ENCODE peak calls at places on chromosome 9, in five cellular contexts. C, R, W, L and O are unnamed samples. For H4K20me1, the result is how much of the 10 kb centered on the place peaks cover.

GRCh38 chr9:116998305-116998704 is 311.2 kb downstream of the TRIM32 start:
- DNase-seq in C (peak), R (peak), W (peak), L (peak), O (peak)

GRCh38 chr9:110337727-110338522 is at the start of gene TXNDC8:
- DNase-seq in C (peak), R (peak), W (no peak), L (no peak), O (no peak)

GRCh38 chr9:109969559-109970237 is 189.7 kb downstream of the PALM2AKAP2 start:
- DNase-seq in C (no peak), R (no peak), W (no peak), L (no peak), O (no peak)

GRCh38 chr9:6931913-6932312 is 174.1 kb downstream of the KDM4C start:
- DNase-seq in C (peak), R (peak), W (no peak), L (peak), O (no peak)

GRCh38 chr9:119185298-119185697 is 183.9 kb downstream of the BRINP1 start:
- DNase-seq in C (no peak), R (no peak), W (no peak), L (no peak), O (no peak)

GRCh38 chr9:3887798-3888495 is 362.1 kb upstream of the RFX3 start:
- DNase-seq in C (no peak), R (peak), W (no peak), L (no peak), O (no peak)

GRCh38 chr9:71383308-71383707 is 261.9 kb upstream of the TRPM3 start:
- DNase-seq in C (no peak), R (no peak), W (peak), L (no peak), O (no peak)

GRCh38 chr9:119963258-119963797 is 594.1 kb upstream of the BRINP1 start:
- DNase-seq in C (peak), R (peak), W (peak), L (peak), O (no peak)

GRCh38 chr9:100186356-100186755 is 87.3 kb downstream of the INVS start:
- DNase-seq in C (no peak), R (no peak), W (no peak), L (no peak), O (no peak)

GRCh38 chr9:10705383-10705782 is 92.6 kb upstream of the PTPRD start:
- DNase-seq in C (no peak), R (no peak), W (no peak), L (no peak), O (no peak)

GRCh38 chr9:69319324-69320040 is 5.5 kb upstream of the ENTREP1 start:
- DNase-seq in C (no peak), R (no peak), W (peak), L (no peak), O (no peak)

GRCh38 chr9:127123239-127123935 is 952 bp upstream of the ANGPTL2 start:
- DNase-seq in C (no peak), R (no peak), W (no peak), L (no peak), O (no peak)

GRCh38 chr9:19934301-19934868 is 145.5 kb upstream of the SLC24A2 start:
- DNase-seq in C (peak), R (peak), W (peak), L (peak), O (no peak)

GRCh38 chr9:100428871-100429654 is 2.1 kb downstream of the MSANTD3 start:
- DNase-seq in C (peak), R (peak), W (no peak), L (peak), O (no peak)

GRCh38 chr9:38713426-38713825 is 6.5 kb downstream of the FAM240B start:
- DNase-seq in C (peak), R (peak), W (no peak), L (peak), O (no peak)

GRCh38 chr9:89675403-89675771 is 70.6 kb downstream of the GADD45G start:
- DNase-seq in C (no peak), R (no peak), W (no peak), L (no peak), O (no peak)

GRCh38 chr9:123615381-123615780 is 259.4 kb downstream of the CRB2 start:
- DNase-seq in C (no peak), R (no peak), W (no peak), L (no peak), O (no peak)

GRCh38 chr9:124450241-124450924 is at the start of gene ADGRD2:
- DNase-seq in C (peak), R (peak), W (peak), L (peak), O (no peak)

GRCh38 chr9:123074627-123075026 is 41.2 kb downstream of the GPR21 start:
- DNase-seq in C (no peak), R (no peak), W (no peak), L (no peak), O (no peak)

GRCh38 chr9:100066539-100066938 is 32.3 kb downstream of the ERP44 start:
- DNase-seq in C (no peak), R (no peak), W (no peak), L (peak), O (peak)

DNA sequence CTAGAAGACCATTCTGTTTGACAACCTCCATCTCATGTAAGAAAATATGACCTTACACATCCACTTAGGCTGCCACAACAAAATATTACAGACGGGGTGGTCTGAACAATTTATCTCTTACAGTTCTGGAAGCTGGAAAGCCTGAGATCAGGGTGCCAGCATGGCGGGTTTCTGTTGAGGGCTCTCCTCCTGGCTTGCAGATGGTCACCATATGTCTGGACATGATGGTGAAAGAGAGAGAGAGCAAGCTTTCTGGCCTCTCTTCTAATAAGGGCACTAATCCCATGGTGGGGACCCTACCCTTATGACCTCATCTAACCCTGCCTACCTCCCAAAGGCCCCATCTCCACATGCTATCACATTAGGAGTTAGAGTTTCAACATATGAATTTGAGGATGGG is 66.0 kb downstream of the AMBP start:
- DNase-seq in C (no peak), R (no peak), W (no peak), L (no peak), O (no peak)
- H2AFZ ChIP-seq in C (no peak), R (no peak), W (no peak), L (no peak), O (no peak)

GRCh38 chr9:111986035-111986556 is 89.5 kb downstream of the UGCG start:
- DNase-seq in C (peak), R (peak), W (no peak), L (no peak), O (no peak)

GRCh38 chr9:111985315-111985714 is 88.7 kb downstream of the UGCG start:
- DNase-seq in C (no peak), R (no peak), W (no peak), L (no peak), O (no peak)

GRCh38 chr9:111983484-111983908 is 86.9 kb downstream of the UGCG start:
- DNase-seq in C (no peak), R (no peak), W (no peak), L (no peak), O (no peak)

GRCh38 chr9:111980398-111980797 is 83.8 kb downstream of the UGCG start:
- DNase-seq in C (no peak), R (no peak), W (no peak), L (no peak), O (no peak)

DNA sequence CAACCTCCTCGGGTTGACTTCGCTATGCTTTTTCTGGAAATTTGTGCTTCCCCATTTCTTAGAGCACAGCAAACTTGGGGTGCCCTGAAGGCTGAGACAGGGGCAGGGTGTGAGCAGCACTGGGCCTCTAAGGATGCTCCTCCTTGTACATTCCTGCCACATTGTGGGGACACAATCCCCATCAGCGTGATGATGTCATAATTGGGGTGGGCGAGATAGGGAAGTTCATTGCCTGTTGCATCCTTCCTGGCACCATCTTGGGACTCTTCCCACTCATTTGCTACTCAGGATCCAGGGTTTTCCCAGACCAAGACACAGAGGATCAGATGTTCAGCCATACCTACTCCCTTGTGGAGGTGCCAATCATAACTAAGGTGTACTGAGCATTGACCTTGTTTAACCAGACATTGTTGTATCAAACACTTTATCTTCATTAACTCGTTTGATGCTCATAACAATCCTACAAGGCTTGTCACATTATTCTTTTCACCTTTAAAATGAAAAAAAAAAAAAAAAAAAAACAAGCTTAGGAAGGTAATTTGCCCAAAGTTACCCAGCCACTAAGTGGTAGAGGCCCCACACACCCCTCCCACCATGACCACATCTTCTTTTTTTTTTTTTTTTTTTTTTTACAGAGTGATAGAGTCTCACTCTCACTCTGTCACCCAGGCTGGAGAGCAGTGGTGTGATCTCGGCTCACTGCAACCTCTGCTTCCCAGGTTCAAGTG is 87.6 kb downstream of the UGCG start:
- DNase-seq in C (no peak), R (no peak), W (no peak), L (no peak), O (no peak)
- H3K4me3 ChIP-seq in C (no peak), R (no peak), W (no peak), L (no peak), O (no peak)

DNA sequence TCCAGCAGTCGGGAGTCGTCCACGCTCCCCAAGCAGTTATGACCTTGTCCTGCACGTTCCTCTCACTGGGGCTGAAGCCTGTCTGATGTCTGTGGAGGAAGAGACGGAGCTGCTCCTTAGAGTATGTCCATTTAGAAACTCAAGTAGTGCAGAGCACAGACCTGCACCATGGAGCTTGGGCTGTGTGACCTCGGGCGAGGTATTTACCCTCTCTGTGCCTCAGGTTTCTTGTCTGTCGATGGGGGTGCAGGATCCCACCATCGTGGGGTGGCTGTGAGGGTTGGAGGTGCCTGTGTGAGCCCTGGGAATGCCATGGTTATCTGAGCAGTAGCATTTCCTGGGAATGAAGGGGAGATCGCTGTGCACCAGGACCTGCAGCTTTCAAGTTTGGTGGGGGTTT is 14.2 kb downstream of the TRAF2 start:
- DNase-seq in C (no peak), R (no peak), W (no peak), L (no peak), O (no peak)
- H4K20me1 ChIP-seq in C (under half), R (under half), W (under half), L (under half), O (half or more)

GRCh38 chr9:73176450-73176875 is 24.8 kb downstream of the ANXA1 start:
- DNase-seq in C (peak), R (peak), W (no peak), L (no peak), O (no peak)
- H2AFZ ChIP-seq in C (peak), R (no peak), W (no peak), L (no peak), O (no peak)

GRCh38 chr9:128190013-128190412 is 1.4 kb downstream of the CIZ1 start:
- DNase-seq in C (no peak), R (no peak), W (no peak), L (no peak), O (no peak)
- H3K4me3 ChIP-seq in C (no peak), R (peak), W (peak), L (no peak), O (peak)

GRCh38 chr9:93459432-93459847 is 6.1 kb upstream of the FAM120AOS start:
- DNase-seq in C (no peak), R (no peak), W (no peak), L (no peak), O (peak)

GRCh38 chr9:93460689-93461413 is 7.5 kb upstream of the FAM120AOS start:
- DNase-seq in C (no peak), R (no peak), W (no peak), L (no peak), O (peak)

GRCh38 chr9:93463638-93464248 is 10.4 kb upstream of the FAM120AOS start:
- DNase-seq in C (no peak), R (no peak), W (no peak), L (no peak), O (peak)

GRCh38 chr9:93461414-93461743 is 8.0 kb upstream of the FAM120AOS start:
- DNase-seq in C (no peak), R (no peak), W (no peak), L (no peak), O (no peak)

DNA sequence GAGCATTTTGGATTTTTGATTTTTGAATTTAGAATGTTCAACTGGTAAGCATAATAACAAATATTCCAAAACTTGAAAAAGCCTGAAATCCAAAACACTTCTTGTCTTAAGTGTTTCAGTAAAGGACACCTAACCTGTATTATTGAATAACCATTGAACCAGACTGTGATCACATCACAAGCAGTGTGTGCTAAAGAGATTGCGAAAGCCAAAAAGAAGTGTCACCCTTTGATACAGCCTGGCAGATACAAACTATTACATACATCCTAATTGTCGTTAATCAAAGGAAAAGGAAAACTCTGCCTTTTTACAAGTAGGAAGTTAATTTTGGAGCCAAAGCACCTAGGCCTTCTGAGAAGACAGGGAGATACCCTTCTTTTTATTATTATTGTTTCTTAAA is 8.4 kb upstream of the FAM120AOS start:
- DNase-seq in C (no peak), R (no peak), W (no peak), L (no peak), O (no peak)
- H4K20me1 ChIP-seq in C (half or more), R (under half), W (under half), L (under half), O (under half)

GRCh38 chr9:95008151-95008771 is 281.8 kb downstream of the AOPEP start:
- DNase-seq in C (no peak), R (no peak), W (no peak), L (peak), O (no peak)
- H2AFZ ChIP-seq in C (no peak), R (no peak), W (no peak), L (no peak), O (no peak)

GRCh38 chr9:92739346-92740014 is 25.2 kb downstream of the BICD2 start:
- DNase-seq in C (no peak), R (no peak), W (no peak), L (no peak), O (no peak)

GRCh38 chr9:92738661-92739081 is 26.0 kb downstream of the BICD2 start:
- DNase-seq in C (peak), R (peak), W (no peak), L (no peak), O (no peak)

GRCh38 chr9:92735907-92736600 is 28.6 kb downstream of the BICD2 start:
- DNase-seq in C (no peak), R (no peak), W (no peak), L (no peak), O (no peak)

GRCh38 chr9:92736816-92737606 is 27.6 kb downstream of the BICD2 start:
- DNase-seq in C (peak), R (peak), W (no peak), L (no peak), O (no peak)

GRCh38 chr9:92737611-92738299 is 26.9 kb downstream of the BICD2 start:
- DNase-seq in C (no peak), R (no peak), W (no peak), L (no peak), O (no peak)
- H3K4me3 ChIP-seq in C (no peak), R (no peak), W (no peak), L (no peak), O (no peak)

GRCh38 chr9:135828656-135829055 is 78.7 kb downstream of the CAMSAP1 start:
- DNase-seq in C (no peak), R (no peak), W (no peak), L (no peak), O (no peak)

GRCh38 chr9:135825435-135826187 is 81.7 kb downstream of the CAMSAP1 start:
- DNase-seq in C (no peak), R (no peak), W (no peak), L (no peak), O (no peak)

GRCh38 chr9:135827866-135828580 is 79.3 kb downstream of the CAMSAP1 start:
- DNase-seq in C (no peak), R (no peak), W (no peak), L (no peak), O (no peak)

GRCh38 chr9:135826188-135826545 is 81.2 kb downstream of the CAMSAP1 start:
- DNase-seq in C (no peak), R (no peak), W (no peak), L (no peak), O (no peak)

DNA sequence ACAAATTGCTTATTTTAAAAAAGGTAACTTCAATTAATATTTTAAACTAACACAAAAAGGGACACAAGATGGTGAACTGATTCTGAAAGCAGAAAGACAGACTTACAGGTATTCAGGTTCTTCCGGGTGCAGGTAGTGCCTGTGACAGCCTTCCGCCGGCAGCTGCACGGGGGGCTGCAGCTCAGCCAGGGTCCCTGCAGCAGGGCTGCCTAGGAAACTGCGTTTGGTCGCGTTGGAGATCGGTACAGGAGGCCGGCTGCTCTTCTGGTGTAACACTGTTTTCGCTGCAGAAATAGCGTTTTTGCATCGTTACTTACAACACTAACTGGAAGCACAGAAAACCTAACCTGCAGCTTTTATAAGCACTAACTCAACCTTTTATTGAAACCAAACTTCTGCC is 80.0 kb downstream of the CAMSAP1 start:
- DNase-seq in C (no peak), R (no peak), W (no peak), L (no peak), O (no peak)
- H4K20me1 ChIP-seq in C (half or more), R (under half), W (under half), L (under half), O (under half)